ENCODE peak calls at places on chromosomes 7 and 10, in five cellular contexts. One of them, this sample, is unnamed.

GRCh38 chr7:151304856-151305255 is 36.8 kb upstream of the NUB1 start:
- DNase-seq in activated CD8-positive, alpha-beta T cell treated with anti-CD3 and anti-CD28 coated beads for 36 hours: no peak
- DNase-seq in cerebellum: no peak
- DNase-seq in NCI-H1436: no peak
- DNase-seq in stimulated activated CD4-positive, alpha-beta T cell treated with anti-CD3 and anti-CD28 coated beads, Interleukin-12 subunit alpha, Interleukin-12 subunit beta, amount 100 ng/mL, for 48 hours: no peak
- DNase-seq in this sample: no peak

GRCh38 chr7:41881313-41882130 is 178.6 kb upstream of the INHBA start:
- DNase-seq in NCI-H1436: no peak
- DNase-seq in cerebellum: no peak
- DNase-seq in activated CD8-positive, alpha-beta T cell treated with anti-CD3 and anti-CD28 coated beads for 36 hours: peak
- DNase-seq in stimulated activated CD4-positive, alpha-beta T cell treated with anti-CD3 and anti-CD28 coated beads, Interleukin-12 subunit alpha, Interleukin-12 subunit beta, amount 100 ng/mL, for 48 hours: peak
- DNase-seq in this sample: peak

GRCh38 chr7:50826371-50827172 is 43.9 kb upstream of the GRB10 start:
- DNase-seq in stimulated activated CD4-positive, alpha-beta T cell treated with anti-CD3 and anti-CD28 coated beads, Interleukin-12 subunit alpha, Interleukin-12 subunit beta, amount 100 ng/mL, for 48 hours: peak
- DNase-seq in activated CD8-positive, alpha-beta T cell treated with anti-CD3 and anti-CD28 coated beads for 36 hours: peak
- DNase-seq in cerebellum: no peak
- DNase-seq in NCI-H1436: no peak
- DNase-seq in this sample: no peak

GRCh38 chr7:4239991-4240812 is 441.9 kb upstream of the FOXK1 start:
- DNase-seq in NCI-H1436: no peak
- DNase-seq in stimulated activated CD4-positive, alpha-beta T cell treated with anti-CD3 and anti-CD28 coated beads, Interleukin-12 subunit alpha, Interleukin-12 subunit beta, amount 100 ng/mL, for 48 hours: no peak
- DNase-seq in cerebellum: no peak
- DNase-seq in activated CD8-positive, alpha-beta T cell treated with anti-CD3 and anti-CD28 coated beads for 36 hours: no peak
- DNase-seq in this sample: no peak

GRCh38 chr7:17772581-17773288 is 167.6 kb downstream of the SNX13 start:
- DNase-seq in activated CD8-positive, alpha-beta T cell treated with anti-CD3 and anti-CD28 coated beads for 36 hours: peak
- DNase-seq in NCI-H1436: no peak
- DNase-seq in cerebellum: no peak
- DNase-seq in stimulated activated CD4-positive, alpha-beta T cell treated with anti-CD3 and anti-CD28 coated beads, Interleukin-12 subunit alpha, Interleukin-12 subunit beta, amount 100 ng/mL, for 48 hours: no peak
- DNase-seq in this sample: no peak

GRCh38 chr7:106223156-106223555 is 61.6 kb downstream of the NAMPT start:
- DNase-seq in activated CD8-positive, alpha-beta T cell treated with anti-CD3 and anti-CD28 coated beads for 36 hours: no peak
- DNase-seq in cerebellum: peak
- DNase-seq in stimulated activated CD4-positive, alpha-beta T cell treated with anti-CD3 and anti-CD28 coated beads, Interleukin-12 subunit alpha, Interleukin-12 subunit beta, amount 100 ng/mL, for 48 hours: no peak
- DNase-seq in NCI-H1436: no peak
- DNase-seq in this sample: no peak

GRCh38 chr10:103879831-103880230 is 24.5 kb upstream of the SH3PXD2A start:
- DNase-seq in stimulated activated CD4-positive, alpha-beta T cell treated with anti-CD3 and anti-CD28 coated beads, Interleukin-12 subunit alpha, Interleukin-12 subunit beta, amount 100 ng/mL, for 48 hours: no peak
- DNase-seq in cerebellum: no peak
- DNase-seq in NCI-H1436: no peak
- DNase-seq in activated CD8-positive, alpha-beta T cell treated with anti-CD3 and anti-CD28 coated beads for 36 hours: no peak
- DNase-seq in this sample: no peak

GRCh38 chr7:111605246-111605645 is 43.0 kb upstream of the IMMP2L start:
- DNase-seq in NCI-H1436: no peak
- DNase-seq in activated CD8-positive, alpha-beta T cell treated with anti-CD3 and anti-CD28 coated beads for 36 hours: no peak
- DNase-seq in stimulated activated CD4-positive, alpha-beta T cell treated with anti-CD3 and anti-CD28 coated beads, Interleukin-12 subunit alpha, Interleukin-12 subunit beta, amount 100 ng/mL, for 48 hours: no peak
- DNase-seq in cerebellum: no peak
- DNase-seq in this sample: no peak

GRCh38 chr10:6121144-6121543 is 32.3 kb downstream of the RBM17 start:
- DNase-seq in activated CD8-positive, alpha-beta T cell treated with anti-CD3 and anti-CD28 coated beads for 36 hours: no peak
- DNase-seq in cerebellum: no peak
- DNase-seq in NCI-H1436: no peak
- DNase-seq in stimulated activated CD4-positive, alpha-beta T cell treated with anti-CD3 and anti-CD28 coated beads, Interleukin-12 subunit alpha, Interleukin-12 subunit beta, amount 100 ng/mL, for 48 hours: no peak
- DNase-seq in this sample: no peak

GRCh38 chr10:79202188-79203013 is 133.6 kb downstream of the ZMIZ1 start:
- DNase-seq in cerebellum: no peak
- DNase-seq in activated CD8-positive, alpha-beta T cell treated with anti-CD3 and anti-CD28 coated beads for 36 hours: peak
- DNase-seq in stimulated activated CD4-positive, alpha-beta T cell treated with anti-CD3 and anti-CD28 coated beads, Interleukin-12 subunit alpha, Interleukin-12 subunit beta, amount 100 ng/mL, for 48 hours: no peak
- DNase-seq in NCI-H1436: peak
- DNase-seq in this sample: peak

GRCh38 chr10:24242562-24242961 is 33.6 kb downstream of the KIAA1217 start:
- DNase-seq in stimulated activated CD4-positive, alpha-beta T cell treated with anti-CD3 and anti-CD28 coated beads, Interleukin-12 subunit alpha, Interleukin-12 subunit beta, amount 100 ng/mL, for 48 hours: no peak
- DNase-seq in cerebellum: no peak
- DNase-seq in activated CD8-positive, alpha-beta T cell treated with anti-CD3 and anti-CD28 coated beads for 36 hours: no peak
- DNase-seq in NCI-H1436: no peak
- DNase-seq in this sample: no peak

GRCh38 chr10:17454801-17455520 is 566 bp upstream of the ST8SIA6 start:
- DNase-seq in cerebellum: no peak
- DNase-seq in NCI-H1436: no peak
- DNase-seq in stimulated activated CD4-positive, alpha-beta T cell treated with anti-CD3 and anti-CD28 coated beads, Interleukin-12 subunit alpha, Interleukin-12 subunit beta, amount 100 ng/mL, for 48 hours: no peak
- DNase-seq in activated CD8-positive, alpha-beta T cell treated with anti-CD3 and anti-CD28 coated beads for 36 hours: no peak
- DNase-seq in this sample: no peak

GRCh38 chr7:43577485-43577951 is 5.4 kb upstream of the STK17A start:
- DNase-seq in NCI-H1436: peak
- DNase-seq in cerebellum: no peak
- DNase-seq in activated CD8-positive, alpha-beta T cell treated with anti-CD3 and anti-CD28 coated beads for 36 hours: no peak
- DNase-seq in stimulated activated CD4-positive, alpha-beta T cell treated with anti-CD3 and anti-CD28 coated beads, Interleukin-12 subunit alpha, Interleukin-12 subunit beta, amount 100 ng/mL, for 48 hours: no peak
- DNase-seq in this sample: no peak

GRCh38 chr10:56537984-56538383 is 176.9 kb upstream of the ZWINT start:
- DNase-seq in activated CD8-positive, alpha-beta T cell treated with anti-CD3 and anti-CD28 coated beads for 36 hours: no peak
- DNase-seq in stimulated activated CD4-positive, alpha-beta T cell treated with anti-CD3 and anti-CD28 coated beads, Interleukin-12 subunit alpha, Interleukin-12 subunit beta, amount 100 ng/mL, for 48 hours: no peak
- DNase-seq in NCI-H1436: no peak
- DNase-seq in cerebellum: no peak
- DNase-seq in this sample: no peak

GRCh38 chr7:33711231-33712019 is 193.9 kb upstream of the BMPER start:
- DNase-seq in activated CD8-positive, alpha-beta T cell treated with anti-CD3 and anti-CD28 coated beads for 36 hours: no peak
- DNase-seq in cerebellum: no peak
- DNase-seq in stimulated activated CD4-positive, alpha-beta T cell treated with anti-CD3 and anti-CD28 coated beads, Interleukin-12 subunit alpha, Interleukin-12 subunit beta, amount 100 ng/mL, for 48 hours: no peak
- DNase-seq in NCI-H1436: no peak
- DNase-seq in this sample: no peak

GRCh38 chr10:43137971-43138756 is at the start of gene CSGALNACT2:
- DNase-seq in stimulated activated CD4-positive, alpha-beta T cell treated with anti-CD3 and anti-CD28 coated beads, Interleukin-12 subunit alpha, Interleukin-12 subunit beta, amount 100 ng/mL, for 48 hours: peak
- DNase-seq in NCI-H1436: peak
- DNase-seq in cerebellum: peak
- DNase-seq in activated CD8-positive, alpha-beta T cell treated with anti-CD3 and anti-CD28 coated beads for 36 hours: peak
- DNase-seq in this sample: peak

GRCh38 chr10:72846225-72846624 is 47.3 kb upstream of the OIT3 start:
- DNase-seq in NCI-H1436: no peak
- DNase-seq in cerebellum: no peak
- DNase-seq in activated CD8-positive, alpha-beta T cell treated with anti-CD3 and anti-CD28 coated beads for 36 hours: no peak
- DNase-seq in stimulated activated CD4-positive, alpha-beta T cell treated with anti-CD3 and anti-CD28 coated beads, Interleukin-12 subunit alpha, Interleukin-12 subunit beta, amount 100 ng/mL, for 48 hours: no peak
- DNase-seq in this sample: no peak

GRCh38 chr7:25619963-25620799 is 391.9 kb upstream of the NPVF start:
- DNase-seq in activated CD8-positive, alpha-beta T cell treated with anti-CD3 and anti-CD28 coated beads for 36 hours: peak
- DNase-seq in stimulated activated CD4-positive, alpha-beta T cell treated with anti-CD3 and anti-CD28 coated beads, Interleukin-12 subunit alpha, Interleukin-12 subunit beta, amount 100 ng/mL, for 48 hours: no peak
- DNase-seq in NCI-H1436: no peak
- DNase-seq in cerebellum: peak
- DNase-seq in this sample: no peak

GRCh38 chr10:61751599-61751998 is 88.9 kb downstream of the CABCOCO1 start:
- DNase-seq in NCI-H1436: no peak
- DNase-seq in activated CD8-positive, alpha-beta T cell treated with anti-CD3 and anti-CD28 coated beads for 36 hours: no peak
- DNase-seq in stimulated activated CD4-positive, alpha-beta T cell treated with anti-CD3 and anti-CD28 coated beads, Interleukin-12 subunit alpha, Interleukin-12 subunit beta, amount 100 ng/mL, for 48 hours: no peak
- DNase-seq in cerebellum: no peak
- DNase-seq in this sample: no peak

GRCh38 chr10:101258179-101258885 is 29.1 kb upstream of the LBX1 start:
- DNase-seq in NCI-H1436: no peak
- DNase-seq in cerebellum: no peak
- DNase-seq in stimulated activated CD4-positive, alpha-beta T cell treated with anti-CD3 and anti-CD28 coated beads, Interleukin-12 subunit alpha, Interleukin-12 subunit beta, amount 100 ng/mL, for 48 hours: no peak
- DNase-seq in activated CD8-positive, alpha-beta T cell treated with anti-CD3 and anti-CD28 coated beads for 36 hours: peak
- DNase-seq in this sample: no peak

GRCh38 chr10:62115842-62116241 is 152.8 kb downstream of the RTKN2 start:
- DNase-seq in stimulated activated CD4-positive, alpha-beta T cell treated with anti-CD3 and anti-CD28 coated beads, Interleukin-12 subunit alpha, Interleukin-12 subunit beta, amount 100 ng/mL, for 48 hours: no peak
- DNase-seq in activated CD8-positive, alpha-beta T cell treated with anti-CD3 and anti-CD28 coated beads for 36 hours: no peak
- DNase-seq in NCI-H1436: no peak
- DNase-seq in cerebellum: no peak
- DNase-seq in this sample: no peak

GRCh38 chr10:69804775-69805174 is 3.1 kb downstream of the COL13A1 start:
- DNase-seq in cerebellum: no peak
- DNase-seq in stimulated activated CD4-positive, alpha-beta T cell treated with anti-CD3 and anti-CD28 coated beads, Interleukin-12 subunit alpha, Interleukin-12 subunit beta, amount 100 ng/mL, for 48 hours: no peak
- DNase-seq in activated CD8-positive, alpha-beta T cell treated with anti-CD3 and anti-CD28 coated beads for 36 hours: no peak
- DNase-seq in NCI-H1436: no peak
- DNase-seq in this sample: no peak

GRCh38 chr10:96556003-96556402 is 30.8 kb downstream of the TM9SF3 start:
- DNase-seq in NCI-H1436: no peak
- DNase-seq in cerebellum: peak
- DNase-seq in stimulated activated CD4-positive, alpha-beta T cell treated with anti-CD3 and anti-CD28 coated beads, Interleukin-12 subunit alpha, Interleukin-12 subunit beta, amount 100 ng/mL, for 48 hours: no peak
- DNase-seq in activated CD8-positive, alpha-beta T cell treated with anti-CD3 and anti-CD28 coated beads for 36 hours: no peak
- DNase-seq in this sample: no peak

GRCh38 chr10:89653410-89653828 is 8.4 kb upstream of the PANK1 start:
- DNase-seq in cerebellum: no peak
- DNase-seq in NCI-H1436: no peak
- DNase-seq in stimulated activated CD4-positive, alpha-beta T cell treated with anti-CD3 and anti-CD28 coated beads, Interleukin-12 subunit alpha, Interleukin-12 subunit beta, amount 100 ng/mL, for 48 hours: no peak
- DNase-seq in activated CD8-positive, alpha-beta T cell treated with anti-CD3 and anti-CD28 coated beads for 36 hours: no peak
- DNase-seq in this sample: no peak

GRCh38 chr10:121994429-121994881 is 5.5 kb downstream of the TACC2 start:
- DNase-seq in NCI-H1436: no peak
- DNase-seq in stimulated activated CD4-positive, alpha-beta T cell treated with anti-CD3 and anti-CD28 coated beads, Interleukin-12 subunit alpha, Interleukin-12 subunit beta, amount 100 ng/mL, for 48 hours: no peak
- DNase-seq in cerebellum: peak
- DNase-seq in activated CD8-positive, alpha-beta T cell treated with anti-CD3 and anti-CD28 coated beads for 36 hours: no peak
- DNase-seq in this sample: no peak

GRCh38 chr7:126524967-126525366 is 727.8 kb downstream of the GRM8 start:
- DNase-seq in NCI-H1436: no peak
- DNase-seq in cerebellum: no peak
- DNase-seq in activated CD8-positive, alpha-beta T cell treated with anti-CD3 and anti-CD28 coated beads for 36 hours: no peak
- DNase-seq in stimulated activated CD4-positive, alpha-beta T cell treated with anti-CD3 and anti-CD28 coated beads, Interleukin-12 subunit alpha, Interleukin-12 subunit beta, amount 100 ng/mL, for 48 hours: no peak
- DNase-seq in this sample: no peak

GRCh38 chr10:33273295-33274002 is 61.0 kb downstream of the NRP1 start:
- DNase-seq in activated CD8-positive, alpha-beta T cell treated with anti-CD3 and anti-CD28 coated beads for 36 hours: no peak
- DNase-seq in stimulated activated CD4-positive, alpha-beta T cell treated with anti-CD3 and anti-CD28 coated beads, Interleukin-12 subunit alpha, Interleukin-12 subunit beta, amount 100 ng/mL, for 48 hours: no peak
- DNase-seq in NCI-H1436: peak
- DNase-seq in cerebellum: no peak
- DNase-seq in this sample: no peak

This sample was measured in GM13976.